ENCODE peak calls at places on chromosomes 4 and X, in eight cellular contexts. F, Y, L, G, J, D, M and U are unnamed samples.
A peak's percentile ranks its signal among the peaks of the same experiment; 100 is the strongest.

GRCh38 chr4:160038560-160038959 is 935.7 kb downstream of the RAPGEF2 start:
- DNase-seq in F (no peak), Y (no peak), L (peak; percentile 9), G (no peak), J (no peak), D (no peak), M (no peak), U (no peak)

GRCh38 chr4:68147079-68147478 is 17.4 kb upstream of the TMPRSS11F start:
- DNase-seq in F (no peak), Y (no peak), L (no peak), G (no peak), J (no peak), D (no peak), M (no peak), U (no peak)

GRCh38 chr4:37245391-37245954 is 930 bp downstream of the NWD2 start:
- DNase-seq in F (no peak), Y (no peak), L (no peak), G (no peak), J (no peak), D (no peak), M (no peak), U (no peak)

GRCh38 chrX:645024-645376 is 14.4 kb downstream of the SHOX start:
- DNase-seq in F (no peak), Y (no peak), L (no peak), G (no peak), J (no peak), D (no peak), M (no peak), U (no peak)

GRCh38 chr4:68375667-68376559 is 26.0 kb upstream of the YTHDC1 start:
- DNase-seq in F (peak; percentile 41), Y (peak; percentile 22), L (peak; percentile 79), G (peak; percentile 27), J (no peak), D (peak; percentile 55), M (peak; percentile 66), U (no peak)

GRCh38 chrX:68492583-68492982 is 6.3 kb upstream of the YIPF6 start:
- DNase-seq in F (no peak), Y (no peak), L (no peak), G (no peak), J (no peak), D (no peak), M (no peak), U (no peak)

GRCh38 chr4:6155996-6156395 is 44.4 kb downstream of the JAKMIP1 start:
- DNase-seq in F (no peak), Y (no peak), L (no peak), G (no peak), J (no peak), D (no peak), M (no peak), U (no peak)

GRCh38 chr4:116561717-116562116 is 523.7 kb downstream of the TRAM1L1 start:
- DNase-seq in F (no peak), Y (no peak), L (no peak), G (no peak), J (no peak), D (no peak), M (no peak), U (no peak)

GRCh38 chr4:164467493-164467892 is 286.4 kb upstream of the SMIM31 start:
- DNase-seq in F (no peak), Y (no peak), L (no peak), G (no peak), J (no peak), D (no peak), M (no peak), U (no peak)

GRCh38 chr4:8330821-8331566 is 61.4 kb downstream of the HTRA3 start:
- DNase-seq in F (no peak), Y (no peak), L (no peak), G (no peak), J (no peak), D (no peak), M (no peak), U (no peak)

GRCh38 chr4:145625677-145626622 is 6.8 kb downstream of the MMAA start:
- DNase-seq in F (no peak), Y (no peak), L (no peak), G (no peak), J (no peak), D (no peak), M (no peak), U (no peak)

GRCh38 chrX:39440734-39441305 is 639.6 kb downstream of the MID1IP1 start:
- DNase-seq in F (no peak), Y (no peak), L (no peak), G (no peak), J (no peak), D (no peak), M (no peak), U (no peak)